ENCODE peak calls at places on chromosomes 12 and 14, in seven cellular contexts. T is H9, P is IMR-90, G is mesendoderm, R is neuronal stem cell, C is H1, X is trophoblast cell. L is an unnamed sample.

GRCh38 chr12:54201001-54201794 is 12.4 kb upstream of the SMUG1 start:
- DNase-seq in G (peak; percentile 83), T (peak; percentile 95), C (no peak), R (peak; percentile 73), P (peak; percentile 65), X (peak; percentile 45), L (peak; percentile 81)

GRCh38 chr14:103713304-103714062 is 1.8 kb downstream of the XRCC3 start:
- DNase-seq in G (peak; percentile 38), X (no peak), T (no peak), P (no peak), R (no peak), C (no peak), L (no peak)

GRCh38 chr12:18224745-18225144 is 36.6 kb upstream of the PIK3C2G start:
- DNase-seq in X (no peak), C (peak; percentile 10), T (no peak), G (peak; percentile 65), R (peak; percentile 33), P (peak; percentile 5), L (peak; percentile 45)

GRCh38 chr14:72515779-72516770 is 377.8 kb downstream of the DPF3 start:
- DNase-seq in X (no peak), C (no peak), G (peak; percentile 39), R (no peak), P (peak; percentile 69), T (no peak), L (peak; percentile 30)

GRCh38 chr14:55599250-55599879 is 19.4 kb downstream of the KTN1 start:
- DNase-seq in R (no peak), G (no peak), T (no peak), P (no peak), X (peak; percentile 90), C (no peak), L (no peak)

GRCh38 chr12:76879710-76880025 is 849 bp upstream of the CSRP2 start:
- DNase-seq in P (no peak), G (no peak), T (no peak), C (no peak), R (no peak), X (no peak), L (no peak)

GRCh38 chr14:24277606-24278321 is 6.4 kb upstream of the RABGGTA start:
- DNase-seq in X (no peak), R (no peak), G (no peak), C (no peak), P (no peak), T (no peak), L (no peak)

GRCh38 chr12:1350055-1350933 is 244.1 kb downstream of the FBXL14 start:
- DNase-seq in T (no peak), P (peak; percentile 86), C (no peak), R (no peak), G (no peak), X (no peak), L (peak; percentile 79)

GRCh38 chr14:102731101-102731870 is 46.0 kb upstream of the TRAF3 start:
- DNase-seq in R (no peak), X (no peak), C (no peak), P (no peak), T (no peak), G (no peak), L (no peak)

GRCh38 chr14:72924332-72924731 is 1.9 kb upstream of the DCAF4 start:
- DNase-seq in C (no peak), X (peak; percentile 90), T (no peak), R (no peak), P (no peak), G (no peak), L (no peak)

GRCh38 chr12:57941165-57941894 is at the start of gene ATP23:
- DNase-seq in G (peak; percentile 98), P (peak; percentile 83), C (peak; percentile 88), R (peak; percentile 67), X (peak; percentile 92), T (peak; percentile 99), L (peak; percentile 86)

GRCh38 chr14:56185991-56186390 is 67.8 kb downstream of the PELI2 start:
- DNase-seq in R (no peak), P (no peak), G (no peak), T (no peak), C (no peak), X (no peak), L (no peak)

GRCh38 chr12:130100634-130101033 is 61.6 kb upstream of the FZD10 start:
- DNase-seq in X (peak; percentile 16), G (no peak), C (no peak), P (no peak), R (no peak), T (no peak), L (no peak)

GRCh38 chr12:130162267-130162666 is at the start of gene FZD10:
- DNase-seq in R (peak; percentile 77), P (no peak), X (no peak), T (peak; percentile 88), G (peak; percentile 72), C (no peak), L (peak; percentile 13)

GRCh38 chr14:50334211-50334610 is 22.1 kb downstream of the DMAC2L start:
- DNase-seq in C (no peak), T (no peak), R (no peak), P (no peak), X (peak; percentile 69), G (peak; percentile 38), L (no peak)

GRCh38 chr14:30874120-30874998 is at the start of gene COCH:
- DNase-seq in P (no peak), R (peak; percentile 56), T (peak; percentile 61), G (peak; percentile 79), C (no peak), X (no peak), L (no peak)

GRCh38 chr12:26247873-26248272 is 52.5 kb downstream of the SSPN start:
- DNase-seq in T (no peak), R (no peak), X (no peak), C (no peak), G (no peak), P (no peak), L (no peak)

GRCh38 chr12:59698599-59698998 is 102.8 kb downstream of the SLC16A7 start:
- DNase-seq in C (no peak), G (no peak), T (no peak), X (no peak), P (peak; percentile 80), R (no peak), L (peak; percentile 66)

GRCh38 chr14:47763188-47763854 is 87.9 kb upstream of the MDGA2 start:
- DNase-seq in C (no peak), P (no peak), G (no peak), X (no peak), T (no peak), R (no peak), L (no peak)

GRCh38 chr12:11513288-11513687 is 117.9 kb upstream of the PRB2 start:
- DNase-seq in G (peak; percentile 46), T (peak; percentile 45), P (no peak), R (no peak), X (no peak), C (no peak), L (no peak)

DNA sequence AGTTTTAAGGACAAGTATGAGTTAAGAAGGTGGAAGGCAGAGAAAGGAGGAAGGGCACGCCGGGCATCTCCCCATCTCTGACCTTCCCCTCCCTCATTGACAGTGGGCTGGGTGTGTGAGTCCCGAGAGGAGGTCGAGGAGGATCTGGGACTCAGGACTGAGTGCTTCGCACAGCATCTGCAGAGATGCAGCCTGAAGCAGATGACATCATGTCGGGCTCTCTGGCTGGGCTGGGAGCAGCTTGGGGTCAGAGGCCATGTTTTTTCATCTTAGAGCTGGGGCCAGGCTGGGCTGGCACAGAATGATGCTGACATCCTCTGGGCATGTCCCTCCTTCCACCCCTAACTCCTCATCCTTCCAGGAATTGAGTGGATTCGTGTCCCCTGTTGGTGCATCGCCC is 43.5 kb downstream of the CMKLR1 start:
- DNase-seq in P (no peak), R (no peak), T (no peak), C (no peak), G (no peak), X (no peak), L (no peak)
- H2BK5ac ChIP-seq in P (no peak overlapping the region), R (no peak overlapping the region), T (no peak overlapping the region), C (no peak overlapping the region), G (no peak overlapping the region), X (no peak overlapping the region), L (no peak overlapping the region)

DNA sequence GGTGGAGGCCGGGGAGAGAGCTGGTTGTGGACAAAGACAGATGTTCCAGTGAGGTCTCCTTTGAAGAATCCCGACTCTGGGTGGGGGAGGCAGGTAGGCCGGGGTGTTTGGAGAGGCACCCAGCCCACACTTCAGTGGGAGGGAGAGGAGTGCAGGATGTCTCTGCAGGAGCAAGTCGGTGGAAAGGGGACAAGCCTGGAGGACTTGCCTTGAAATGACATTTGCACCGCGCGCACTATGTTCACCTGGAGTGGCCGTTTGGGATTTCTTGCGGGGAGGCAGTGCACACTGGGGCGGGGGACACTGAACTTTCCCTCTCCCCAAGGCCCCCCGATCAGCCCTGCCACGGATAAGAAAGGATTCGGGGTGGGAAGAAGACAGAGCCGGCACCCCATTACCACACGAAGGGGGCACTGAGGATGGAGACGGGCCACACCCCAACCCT is 1.0 kb downstream of the PITPNM2 start:
- DNase-seq in T (no peak), C (no peak), G (no peak), R (no peak), X (no peak), P (no peak), L (no peak)
- H3K9ac ChIP-seq in T (no peak overlapping the region), C (peak overlapping the region; percentile 40), G (peak overlapping the region; percentile 76), R (peak overlapping the region; percentile 72), X (no peak overlapping the region), P (peak overlapping the region; percentile 85), L (peak overlapping the region; percentile 82)

DNA sequence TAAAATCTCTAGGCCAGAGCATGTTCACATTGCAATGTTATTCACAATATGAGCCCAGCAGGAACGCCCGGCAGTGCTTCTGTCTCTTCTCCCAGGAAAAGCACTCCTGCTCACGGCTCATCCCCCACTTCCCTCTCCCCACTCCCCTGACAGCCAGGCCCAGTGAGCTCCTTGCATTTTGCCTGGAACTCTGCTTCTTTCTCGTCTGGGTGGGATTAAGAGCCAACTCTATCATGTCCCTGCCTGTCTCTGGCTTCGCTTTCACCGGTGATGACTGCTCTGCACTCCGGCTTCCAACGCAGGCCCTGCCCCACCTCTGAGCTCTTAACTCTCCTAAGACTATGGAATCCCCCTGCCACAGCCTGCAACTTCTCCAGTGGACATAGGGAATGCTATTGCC is 2.5 kb downstream of the PLEK2 start:
- DNase-seq in R (no peak), G (no peak), P (no peak), X (no peak), T (no peak), C (no peak), L (no peak)
- H2BK5ac ChIP-seq in R (no peak overlapping the region), G (no peak overlapping the region), P (no peak overlapping the region), X (no peak overlapping the region), T (no peak overlapping the region), C (no peak overlapping the region), L (no peak overlapping the region)

GRCh38 chr14:74511966-74512365 is 18.4 kb downstream of the ISCA2 start:
- DNase-seq in C (no peak), P (no peak), T (peak; percentile 13), G (no peak), X (no peak), R (no peak), L (no peak)

GRCh38 chr14:74514471-74514932 is 20.9 kb downstream of the ISCA2 start:
- DNase-seq in R (no peak), T (no peak), P (peak; percentile 52), C (no peak), X (no peak), G (no peak), L (peak; percentile 86)

GRCh38 chr14:74510211-74510931 is 16.8 kb downstream of the ISCA2 start:
- DNase-seq in P (peak; percentile 67), C (no peak), R (no peak), X (no peak), G (no peak), T (peak; percentile 47), L (peak; percentile 31)

GRCh38 chr14:74510955-74511354 is 17.4 kb downstream of the ISCA2 start:
- DNase-seq in R (no peak), X (no peak), T (peak; percentile 32), C (no peak), G (no peak), P (peak; percentile 81), L (peak; percentile 60)

GRCh38 chr14:74512431-74512830 is 18.9 kb downstream of the ISCA2 start:
- DNase-seq in C (no peak), G (no peak), T (peak; percentile 7), X (no peak), P (no peak), R (no peak), L (no peak)
- H3K9ac ChIP-seq in C (no peak overlapping the region), G (no peak overlapping the region), T (no peak overlapping the region), X (no peak overlapping the region), P (no peak overlapping the region), R (no peak overlapping the region), L (no peak overlapping the region)